ENCODE peak calls at places on chromosomes 12 and 14, in ten cellular contexts. One of them, this sample, is unnamed.

GRCh38 chr12:59164991-59165718 is 244.9 kb upstream of the LRIG3 start:
- DNase-seq in T-helper 2 cell: no peak
- DNase-seq in HTR-8/SVneo: peak
- DNase-seq in activated naive CD4-positive, alpha-beta T cell: no peak
- DNase-seq in mammary epithelial cell: peak
- DNase-seq in NCI-H1417: peak
- DNase-seq in erythroblast: peak
- DNase-seq in GM20000: no peak
- DNase-seq in right atrium auricular region: no peak
- DNase-seq in GDM1: no peak
- DNase-seq in this sample: no peak

GRCh38 chr12:83335748-83336147 is 649.0 kb downstream of the TMTC2 start:
- DNase-seq in right atrium auricular region: no peak
- DNase-seq in erythroblast: no peak
- DNase-seq in NCI-H1417: no peak
- DNase-seq in mammary epithelial cell: no peak
- DNase-seq in GM20000: no peak
- DNase-seq in activated naive CD4-positive, alpha-beta T cell: no peak
- DNase-seq in GDM1: no peak
- DNase-seq in HTR-8/SVneo: no peak
- DNase-seq in T-helper 2 cell: no peak
- DNase-seq in this sample: no peak

GRCh38 chr14:73795974-73796373 is 55.7 kb upstream of the PTGR2 start:
- DNase-seq in GDM1: no peak
- DNase-seq in T-helper 2 cell: no peak
- DNase-seq in activated naive CD4-positive, alpha-beta T cell: no peak
- DNase-seq in mammary epithelial cell: peak
- DNase-seq in HTR-8/SVneo: peak
- DNase-seq in NCI-H1417: no peak
- DNase-seq in right atrium auricular region: no peak
- DNase-seq in GM20000: no peak
- DNase-seq in erythroblast: no peak
- DNase-seq in this sample: no peak

GRCh38 chr12:117226505-117226904 is 36.2 kb upstream of the FBXO21 start:
- DNase-seq in mammary epithelial cell: no peak
- DNase-seq in NCI-H1417: no peak
- DNase-seq in HTR-8/SVneo: no peak
- DNase-seq in activated naive CD4-positive, alpha-beta T cell: no peak
- DNase-seq in GM20000: no peak
- DNase-seq in right atrium auricular region: no peak
- DNase-seq in T-helper 2 cell: no peak
- DNase-seq in erythroblast: no peak
- DNase-seq in GDM1: no peak
- DNase-seq in this sample: no peak

GRCh38 chr12:120231316-120232011 is 30.6 kb upstream of the RPLP0 start:
- DNase-seq in right atrium auricular region: no peak
- DNase-seq in GDM1: peak
- DNase-seq in HTR-8/SVneo: peak
- DNase-seq in NCI-H1417: no peak
- DNase-seq in mammary epithelial cell: peak
- DNase-seq in activated naive CD4-positive, alpha-beta T cell: peak
- DNase-seq in erythroblast: no peak
- DNase-seq in GM20000: no peak
- DNase-seq in T-helper 2 cell: peak
- DNase-seq in this sample: peak

GRCh38 chr12:119940881-119941280 is 48.2 kb upstream of the BICDL1 start:
- DNase-seq in activated naive CD4-positive, alpha-beta T cell: no peak
- DNase-seq in mammary epithelial cell: peak
- DNase-seq in NCI-H1417: peak
- DNase-seq in HTR-8/SVneo: peak
- DNase-seq in GM20000: no peak
- DNase-seq in right atrium auricular region: no peak
- DNase-seq in erythroblast: no peak
- DNase-seq in GDM1: no peak
- DNase-seq in T-helper 2 cell: no peak
- DNase-seq in this sample: no peak

GRCh38 chr14:68633131-68633991 is 159.5 kb downstream of the ZFP36L1 start:
- DNase-seq in NCI-H1417: no peak
- DNase-seq in T-helper 2 cell: no peak
- DNase-seq in activated naive CD4-positive, alpha-beta T cell: no peak
- DNase-seq in right atrium auricular region: no peak
- DNase-seq in mammary epithelial cell: peak
- DNase-seq in erythroblast: no peak
- DNase-seq in GDM1: no peak
- DNase-seq in GM20000: no peak
- DNase-seq in HTR-8/SVneo: no peak
- DNase-seq in this sample: no peak

GRCh38 chr14:94441130-94441529 is 11.5 kb downstream of the SERPINA11 start:
- DNase-seq in erythroblast: no peak
- DNase-seq in mammary epithelial cell: no peak
- DNase-seq in HTR-8/SVneo: no peak
- DNase-seq in activated naive CD4-positive, alpha-beta T cell: no peak
- DNase-seq in GDM1: no peak
- DNase-seq in NCI-H1417: no peak
- DNase-seq in GM20000: no peak
- DNase-seq in right atrium auricular region: no peak
- DNase-seq in T-helper 2 cell: no peak
- DNase-seq in this sample: no peak

GRCh38 chr14:91142214-91142668 is 28.4 kb downstream of the DGLUCY start:
- DNase-seq in GDM1: no peak
- DNase-seq in HTR-8/SVneo: no peak
- DNase-seq in mammary epithelial cell: no peak
- DNase-seq in GM20000: peak
- DNase-seq in T-helper 2 cell: no peak
- DNase-seq in NCI-H1417: no peak
- DNase-seq in right atrium auricular region: no peak
- DNase-seq in activated naive CD4-positive, alpha-beta T cell: no peak
- DNase-seq in erythroblast: no peak
- DNase-seq in this sample: peak

GRCh38 chr12:124684971-124685688 is 117.7 kb upstream of the NCOR2 start:
- DNase-seq in NCI-H1417: no peak
- DNase-seq in erythroblast: no peak
- DNase-seq in GM20000: no peak
- DNase-seq in HTR-8/SVneo: no peak
- DNase-seq in right atrium auricular region: peak
- DNase-seq in activated naive CD4-positive, alpha-beta T cell: no peak
- DNase-seq in T-helper 2 cell: no peak
- DNase-seq in mammary epithelial cell: peak
- DNase-seq in GDM1: no peak
- DNase-seq in this sample: no peak

GRCh38 chr14:82080319-82080718 is 546.7 kb upstream of the SEL1L start:
- DNase-seq in NCI-H1417: no peak
- DNase-seq in activated naive CD4-positive, alpha-beta T cell: no peak
- DNase-seq in HTR-8/SVneo: no peak
- DNase-seq in mammary epithelial cell: no peak
- DNase-seq in GM20000: no peak
- DNase-seq in T-helper 2 cell: no peak
- DNase-seq in GDM1: no peak
- DNase-seq in right atrium auricular region: no peak
- DNase-seq in erythroblast: no peak
- DNase-seq in this sample: no peak

GRCh38 chr12:13187399-13187798 is 9.1 kb upstream of the EMP1 start:
- DNase-seq in erythroblast: no peak
- DNase-seq in GM20000: no peak
- DNase-seq in right atrium auricular region: no peak
- DNase-seq in GDM1: no peak
- DNase-seq in T-helper 2 cell: no peak
- DNase-seq in NCI-H1417: no peak
- DNase-seq in activated naive CD4-positive, alpha-beta T cell: no peak
- DNase-seq in mammary epithelial cell: peak
- DNase-seq in HTR-8/SVneo: no peak
- DNase-seq in this sample: no peak

GRCh38 chr14:37279818-37280217 is 82.1 kb downstream of the MIPOL1 start:
- DNase-seq in T-helper 2 cell: no peak
- DNase-seq in right atrium auricular region: no peak
- DNase-seq in GDM1: no peak
- DNase-seq in activated naive CD4-positive, alpha-beta T cell: no peak
- DNase-seq in HTR-8/SVneo: no peak
- DNase-seq in GM20000: no peak
- DNase-seq in mammary epithelial cell: no peak
- DNase-seq in erythroblast: no peak
- DNase-seq in NCI-H1417: no peak
- DNase-seq in this sample: no peak

This sample was measured in T-helper 22 cell.